ENCODE peak calls at places on chromosomes 4 and X, in six cellular contexts. N is GM12878, B is upper lobe of left lung, E is K562, J is A549, W is HepG2. V is an unnamed sample.

GRCh38 chrX:101799387-101799786 is 132.4 kb downstream of the ZMAT1 start:
- ATAC-seq in N (peak), B (peak), E (peak), J (peak), W (peak), V (peak)

GRCh38 chrX:71487814-71488213 is 45.1 kb upstream of the OGT start:
- ATAC-seq in N (no peak), B (no peak), E (no peak), J (no peak), W (no peak), V (no peak)

GRCh38 chrX:39823424-39823823 is 274.3 kb downstream of the BCOR start:
- ATAC-seq in N (no peak), B (no peak), E (no peak), J (no peak), W (no peak), V (no peak)

GRCh38 chr4:128604204-128604603 is 205.3 kb upstream of the JADE1 start:
- ATAC-seq in N (no peak), B (no peak), E (no peak), J (no peak), W (no peak), V (no peak)

GRCh38 chr4:38075370-38076152 is 115.4 kb downstream of the PTTG2 start:
- ATAC-seq in N (peak), B (no peak), E (no peak), J (no peak), W (peak), V (peak)

GRCh38 chrX:118632862-118633261 is 94.5 kb upstream of the IL13RA1 start:
- ATAC-seq in N (peak), B (no peak), E (no peak), J (no peak), W (no peak), V (no peak)

GRCh38 chrX:153944800-153945150 is 332 bp upstream of the RENBP start:
- ATAC-seq in N (peak), B (peak), E (peak), J (no peak), W (no peak), V (no peak)

GRCh38 chrX:103276581-103277002 is at the start of gene TCEAL5:
- ATAC-seq in N (no peak), B (no peak), E (no peak), J (no peak), W (no peak), V (peak)

DNA sequence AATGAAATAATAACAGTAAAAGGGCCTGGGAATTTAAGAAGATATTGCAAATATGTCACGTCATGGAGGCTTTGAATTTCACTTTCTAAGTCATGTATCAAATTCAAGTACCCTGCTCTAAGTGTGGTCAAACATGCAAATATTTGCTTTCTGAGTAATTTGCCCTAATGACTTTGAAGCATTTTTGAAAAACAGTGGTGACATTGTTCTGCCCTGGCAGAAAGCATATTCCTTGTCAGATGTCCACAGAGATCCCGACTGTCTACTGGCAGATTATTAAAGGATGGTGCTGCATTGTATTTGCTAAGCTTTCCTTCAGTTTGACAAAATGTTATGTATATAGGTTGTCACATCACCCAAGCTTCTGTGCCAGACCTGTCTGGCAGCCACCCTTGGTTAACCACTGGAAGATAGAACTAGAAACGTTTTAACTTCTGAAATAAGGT is 92.5 kb downstream of the ANK2 start:
- ATAC-seq in N (peak), B (peak), E (no peak), J (no peak), W (peak), V (no peak)
- TF ChIP-seq EP300 in N (no peak), B (no peak), E (no peak), J (no peak), W (peak), V (no peak)

GRCh38 chr4:169253904-169254303 is 16.9 kb downstream of the SH3RF1 start:
- ATAC-seq in N (no peak), B (no peak), E (no peak), J (no peak), W (no peak), V (no peak)
- TF ChIP-seq POLR2A in N (no peak), B (no peak), E (no peak), J (no peak), W (no peak), V (no peak)

GRCh38 chr4:113961322-113961698 is 18.1 kb downstream of the ARSJ start:
- ATAC-seq in N (no peak), B (peak), E (no peak), J (peak), W (no peak), V (peak)

GRCh38 chr4:113957961-113958360 is 21.5 kb downstream of the ARSJ start:
- ATAC-seq in N (no peak), B (no peak), E (no peak), J (no peak), W (no peak), V (no peak)

GRCh38 chr4:113960684-113961321 is 18.6 kb downstream of the ARSJ start:
- ATAC-seq in N (no peak), B (no peak), E (no peak), J (no peak), W (no peak), V (no peak)

GRCh38 chr4:113955948-113956347 is 23.5 kb downstream of the ARSJ start:
- ATAC-seq in N (peak), B (no peak), E (no peak), J (no peak), W (no peak), V (no peak)

DNA sequence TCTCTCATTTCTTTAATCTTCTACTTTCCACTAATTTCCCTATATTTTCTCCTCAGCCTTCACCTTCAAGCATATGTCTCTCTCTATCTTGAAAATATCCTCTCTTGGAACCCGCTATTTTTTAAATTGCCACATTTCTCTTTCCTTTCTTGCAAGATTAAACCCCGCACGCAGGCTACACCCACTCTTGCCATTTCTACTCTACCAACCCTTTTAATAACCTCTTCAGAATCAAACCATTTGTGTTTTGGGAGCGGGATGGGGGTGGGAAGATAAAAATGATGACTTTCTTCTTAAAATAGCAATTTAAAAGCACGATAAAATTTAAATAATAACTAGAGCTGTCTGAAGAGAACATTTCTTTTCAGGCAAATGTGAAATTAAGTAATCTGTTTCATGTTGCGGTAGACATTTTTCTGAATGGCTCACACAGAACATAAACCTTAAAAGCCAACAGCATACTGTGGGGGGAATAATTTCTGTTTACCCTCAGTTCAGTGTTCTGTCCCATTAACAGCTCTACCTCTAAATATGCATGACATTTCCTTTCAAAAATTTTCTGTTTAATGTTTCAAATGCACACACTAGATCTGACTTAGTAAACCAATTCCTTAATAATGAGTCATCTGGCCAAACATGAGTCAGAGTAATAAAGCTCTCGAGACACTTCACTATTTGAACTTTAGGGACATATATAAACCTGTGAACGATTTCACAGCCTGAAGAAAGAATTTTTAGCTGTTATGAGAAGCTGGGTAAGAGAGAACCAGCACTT is 20.5 kb downstream of the ARSJ start:
- ATAC-seq in N (peak), B (peak), E (no peak), J (peak), W (peak), V (peak)
- TF ChIP-seq EP300 in N (no peak), B (no peak), E (no peak), J (peak), W (no peak), V (no peak)

GRCh38 chrX:53290441-53291041 is 9.2 kb upstream of the IQSEC2 start:
- ATAC-seq in N (no peak), B (no peak), E (no peak), J (no peak), W (no peak), V (no peak)
- TF ChIP-seq POLR2A in N (no peak), B (no peak), E (no peak), J (no peak), W (no peak), V (no peak)

DNA sequence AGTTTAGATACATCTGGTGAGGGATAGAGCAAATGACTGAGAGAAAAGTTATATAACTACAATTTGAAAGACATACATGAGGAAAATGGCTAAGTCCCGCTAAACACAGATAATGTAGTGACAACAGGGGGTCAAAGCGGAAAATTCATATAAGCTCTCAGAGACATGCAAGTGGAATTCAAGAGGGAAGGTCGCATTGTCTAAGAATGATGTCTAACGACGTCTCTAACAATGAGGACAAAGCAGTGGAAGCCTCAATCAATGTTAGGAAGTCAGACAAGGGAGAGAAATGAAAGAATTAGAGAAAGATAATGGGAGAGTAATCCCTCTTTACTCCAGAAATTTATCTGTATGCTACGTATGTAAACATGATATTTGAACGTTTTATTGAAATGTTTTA is 113.4 kb downstream of the ANTXR2 start:
- ATAC-seq in N (no peak), B (no peak), E (no peak), J (no peak), W (no peak), V (no peak)
- TF ChIP-seq EP300 in N (no peak), B (no peak), E (no peak), J (no peak), W (no peak), V (no peak)

GRCh38 chrX:150365051-150365952 is 2.2 kb downstream of the MAMLD1 start:
- ATAC-seq in N (peak), B (peak), E (peak), J (peak), W (peak), V (peak)
- TF ChIP-seq POLR2A in N (no peak), B (no peak), E (no peak), J (peak), W (no peak), V (peak)

DNA sequence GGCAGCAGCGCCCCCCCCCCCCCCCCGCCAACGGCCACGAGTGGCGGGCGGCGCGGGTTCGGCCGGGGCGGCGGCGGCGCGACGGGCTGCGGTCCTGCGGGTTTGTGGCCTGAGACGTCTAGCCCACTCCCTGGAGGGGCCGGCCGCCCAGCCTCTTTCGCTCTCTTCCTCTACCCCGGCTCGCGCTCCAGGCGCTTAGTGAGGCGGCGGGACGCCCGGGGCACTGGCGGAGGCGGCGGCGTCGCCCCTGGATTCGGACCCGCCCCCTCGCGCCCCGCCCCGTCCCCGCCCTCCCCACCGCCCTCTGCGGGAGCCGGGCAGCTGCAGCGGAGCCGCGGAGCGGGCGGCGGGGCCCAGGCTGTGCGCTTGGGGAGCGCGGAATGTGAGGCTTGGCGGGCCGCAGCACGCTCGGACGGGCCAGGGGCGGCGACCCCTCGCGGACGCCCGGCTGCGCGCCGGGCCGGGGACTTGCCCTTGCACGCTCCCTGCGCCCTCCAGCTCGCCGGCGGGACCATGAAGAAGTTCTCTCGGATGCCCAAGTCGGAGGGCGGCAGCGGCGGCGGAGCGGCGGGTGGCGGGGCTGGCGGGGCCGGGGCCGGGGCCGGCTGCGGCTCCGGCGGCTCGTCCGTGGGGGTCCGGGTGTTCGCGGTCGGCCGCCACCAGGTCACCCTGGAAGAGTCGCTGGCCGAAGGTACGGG is at the start of gene BMP2K:
- ATAC-seq in N (peak), B (peak), E (peak), J (peak), W (peak), V (peak)
- TF ChIP-seq EP300 in N (no peak), B (no peak), E (no peak), J (no peak), W (no peak), V (no peak)

DNA sequence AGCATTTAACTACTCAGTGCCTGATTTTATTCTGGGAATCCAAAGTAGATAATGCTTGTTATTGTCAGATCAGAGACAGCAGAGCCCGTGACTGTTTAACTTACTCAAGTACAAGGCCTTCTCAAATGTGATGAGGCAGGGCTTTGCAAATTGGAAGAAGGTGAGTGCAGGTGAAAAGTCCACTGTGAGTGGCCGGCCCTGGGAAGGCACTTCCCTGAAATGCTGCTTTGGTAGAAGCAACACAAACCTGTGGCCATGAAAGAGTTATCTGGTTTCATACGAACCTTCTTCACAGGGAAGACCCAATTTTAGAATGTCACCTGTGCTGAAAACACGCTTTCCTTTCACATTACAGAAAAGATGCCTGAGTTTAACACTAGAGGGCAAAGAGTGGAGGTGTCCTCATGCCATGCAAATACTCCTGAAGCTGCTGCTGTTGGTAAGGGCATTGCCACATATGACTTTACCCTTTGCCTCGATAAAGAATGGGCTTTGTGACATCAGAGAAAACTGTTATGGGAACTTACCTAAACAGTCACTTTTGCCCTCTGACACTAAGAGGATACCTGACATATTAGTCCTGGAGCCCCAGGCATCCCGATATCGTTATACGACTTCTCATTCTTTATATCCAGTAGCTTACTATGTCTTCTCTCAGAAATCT is 8.0 kb downstream of the PPARGC1A start:
- ATAC-seq in N (peak), B (no peak), E (no peak), J (no peak), W (peak), V (no peak)
- TF ChIP-seq POLR2A in N (no peak), B (no peak), E (no peak), J (no peak), W (no peak), V (no peak)

DNA sequence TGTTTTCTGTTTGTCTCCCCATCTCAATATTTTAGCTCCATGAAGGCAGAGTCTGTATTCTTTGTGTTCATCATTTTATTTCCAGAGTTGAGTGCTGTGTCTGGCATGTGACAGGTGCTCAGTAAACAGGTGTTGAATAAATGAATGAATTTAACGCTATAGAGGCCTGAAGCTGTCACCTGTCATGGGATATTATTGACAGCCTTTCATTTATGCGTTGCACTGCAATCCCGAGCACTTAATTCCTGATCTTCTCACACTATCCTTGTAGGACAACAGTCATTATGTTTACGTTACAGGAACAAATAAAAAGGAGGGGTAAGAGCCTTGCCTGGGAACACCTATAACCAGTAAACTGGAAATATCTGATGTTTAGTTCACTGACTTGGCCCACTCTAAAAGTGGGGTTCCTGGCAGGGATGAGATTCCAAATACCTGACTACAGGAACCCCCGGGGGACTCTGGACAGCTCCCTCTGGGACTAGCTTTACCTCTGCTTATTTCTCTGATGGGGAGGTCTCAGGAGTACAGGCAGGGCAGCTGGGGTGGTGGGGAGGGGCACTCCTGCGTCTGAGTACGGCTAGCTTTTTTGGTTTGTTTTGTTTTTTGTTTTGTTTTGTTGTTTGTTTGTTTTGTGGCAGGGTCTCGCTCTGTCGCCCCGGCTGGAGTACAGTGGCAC is 36.6 kb downstream of the SEL1L3 start:
- ATAC-seq in N (no peak), B (no peak), E (no peak), J (no peak), W (no peak), V (no peak)
- TF ChIP-seq EP300 in N (no peak), B (no peak), E (no peak), J (no peak), W (no peak), V (no peak)

GRCh38 chr4:2843023-2843908 is at the start of gene ADD1:
- ATAC-seq in N (peak), B (peak), E (peak), J (peak), W (peak), V (peak)

GRCh38 chr4:2846172-2846571 is 2.5 kb downstream of the ADD1 start:
- ATAC-seq in N (no peak), B (no peak), E (no peak), J (no peak), W (no peak), V (no peak)

GRCh38 chr4:2847297-2847871 is 3.7 kb downstream of the ADD1 start:
- ATAC-seq in N (no peak), B (no peak), E (no peak), J (no peak), W (no peak), V (no peak)

GRCh38 chr4:2842667-2843022 is 999 bp upstream of the ADD1 start:
- ATAC-seq in N (no peak), B (no peak), E (no peak), J (no peak), W (no peak), V (no peak)

DNA sequence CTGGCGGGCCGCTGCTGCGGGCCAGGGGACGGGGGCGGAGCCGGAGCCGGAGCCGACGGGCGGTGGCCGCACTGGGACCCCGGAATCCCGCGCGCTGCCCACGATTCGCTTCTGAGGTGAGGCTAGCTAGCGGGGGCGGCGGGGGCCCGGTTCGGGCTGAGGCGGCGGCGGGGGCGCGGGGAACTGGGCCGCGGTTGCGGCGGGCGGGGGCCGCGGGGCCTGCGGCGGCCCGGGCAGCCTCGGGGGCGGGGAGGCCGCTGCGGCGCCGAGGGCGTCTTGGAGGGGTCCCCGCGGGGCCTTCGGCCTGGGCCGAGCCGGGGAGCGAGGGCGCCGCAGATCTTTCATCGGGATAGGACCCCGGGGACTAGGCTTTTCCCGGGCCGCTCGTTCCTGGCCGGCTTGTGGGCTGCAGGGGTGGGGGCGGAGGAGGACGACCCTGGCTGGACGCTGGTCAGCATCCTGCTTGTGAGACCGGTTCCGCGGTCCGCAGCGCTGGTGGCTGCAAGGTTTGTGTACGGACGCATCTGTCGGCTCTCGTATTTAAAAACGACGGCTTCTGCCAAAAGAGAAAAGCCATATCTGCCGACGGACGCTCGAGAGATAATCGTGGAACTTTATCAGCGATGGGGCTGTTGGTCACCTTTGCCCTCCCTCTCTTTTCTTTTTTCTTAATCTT is 403 bp downstream of the ADD1 start:
- ATAC-seq in N (peak), B (no peak), E (peak), J (peak), W (peak), V (peak)
- TF ChIP-seq POLR2A in N (peak), B (no peak), E (no peak), J (no peak), W (peak), V (no peak)